ENCODE peak calls at places on chromosome 1, in seven cellular contexts. One of them, this sample, is unnamed.

GRCh38 chr1:67732750-67733151 is 47.8 kb downstream of the GADD45A start:
- DNase-seq in mesenchymal stem cell: peak; percentile 87
- DNase-seq in trophoblast cell: no peak
- DNase-seq in mesendoderm: no peak
- DNase-seq in IMR-90: peak; percentile 84
- DNase-seq in H9: no peak
- DNase-seq in H1: no peak
- DNase-seq in this sample: no peak

GRCh38 chr1:155983191-155984023 is 5.1 kb upstream of the ARHGEF2 start:
- DNase-seq in IMR-90: peak; percentile 99
- DNase-seq in H9: peak; percentile 73
- DNase-seq in mesenchymal stem cell: peak; percentile 98
- DNase-seq in trophoblast cell: no peak
- DNase-seq in mesendoderm: peak; percentile 94
- DNase-seq in H1: no peak
- DNase-seq in this sample: no peak

GRCh38 chr1:29576510-29576909 is 340.2 kb downstream of the PTPRU start:
- DNase-seq in IMR-90: no peak
- DNase-seq in mesenchymal stem cell: no peak
- DNase-seq in H9: no peak
- DNase-seq in mesendoderm: no peak
- DNase-seq in trophoblast cell: no peak
- DNase-seq in H1: no peak
- DNase-seq in this sample: no peak

GRCh38 chr1:243268284-243268653 is 12.4 kb downstream of the SDCCAG8 start:
- DNase-seq in H9: no peak
- DNase-seq in H1: no peak
- DNase-seq in mesenchymal stem cell: peak; percentile 87
- DNase-seq in trophoblast cell: peak; percentile 12
- DNase-seq in mesendoderm: no peak
- DNase-seq in IMR-90: peak; percentile 96
- DNase-seq in this sample: no peak

GRCh38 chr1:205536759-205537361 is 32.4 kb downstream of the CDK18 start:
- DNase-seq in trophoblast cell: no peak
- DNase-seq in mesendoderm: no peak
- DNase-seq in mesenchymal stem cell: no peak
- DNase-seq in IMR-90: no peak
- DNase-seq in H1: no peak
- DNase-seq in H9: peak; percentile 20
- DNase-seq in this sample: no peak

GRCh38 chr1:27076803-27077202 is 64.2 kb upstream of the TENT5B start:
- DNase-seq in trophoblast cell: no peak
- DNase-seq in IMR-90: no peak
- DNase-seq in H9: no peak
- DNase-seq in mesenchymal stem cell: no peak
- DNase-seq in H1: no peak
- DNase-seq in mesendoderm: no peak
- DNase-seq in this sample: no peak

GRCh38 chr1:223215026-223215425 is 72.0 kb upstream of the TLR5 start:
- DNase-seq in IMR-90: no peak
- DNase-seq in trophoblast cell: no peak
- DNase-seq in H1: no peak
- DNase-seq in mesendoderm: no peak
- DNase-seq in H9: no peak
- DNase-seq in mesenchymal stem cell: no peak
- DNase-seq in this sample: no peak

GRCh38 chr1:118322369-118322768 is 137.3 kb upstream of the SPAG17 start:
- DNase-seq in mesendoderm: no peak
- DNase-seq in H9: no peak
- DNase-seq in H1: no peak
- DNase-seq in trophoblast cell: no peak
- DNase-seq in mesenchymal stem cell: no peak
- DNase-seq in IMR-90: no peak
- DNase-seq in this sample: no peak

GRCh38 chr1:35452086-35452485 is 105.1 kb downstream of the KIAA0319L start:
- DNase-seq in H9: no peak
- DNase-seq in trophoblast cell: no peak
- DNase-seq in H1: no peak
- DNase-seq in mesenchymal stem cell: peak; percentile 65
- DNase-seq in mesendoderm: no peak
- DNase-seq in IMR-90: peak; percentile 72
- DNase-seq in this sample: no peak

GRCh38 chr1:230285351-230285750 is 140.8 kb downstream of the PGBD5 start:
- DNase-seq in mesenchymal stem cell: no peak
- DNase-seq in H9: no peak
- DNase-seq in mesendoderm: no peak
- DNase-seq in IMR-90: no peak
- DNase-seq in H1: no peak
- DNase-seq in trophoblast cell: no peak
- DNase-seq in this sample: no peak

GRCh38 chr1:169707917-169708604 is 3.4 kb downstream of the SELL start:
- DNase-seq in H9: no peak
- DNase-seq in mesenchymal stem cell: no peak
- DNase-seq in trophoblast cell: no peak
- DNase-seq in mesendoderm: no peak
- DNase-seq in H1: no peak
- DNase-seq in IMR-90: no peak
- DNase-seq in this sample: no peak

GRCh38 chr1:38138498-38139233 is 92.1 kb upstream of the POU3F1 start:
- DNase-seq in mesendoderm: peak; percentile 67
- DNase-seq in mesenchymal stem cell: peak; percentile 43
- DNase-seq in IMR-90: peak; percentile 97
- DNase-seq in H1: no peak
- DNase-seq in trophoblast cell: no peak
- DNase-seq in H9: no peak
- DNase-seq in this sample: no peak

GRCh38 chr1:106290805-106291537 is 765.5 kb upstream of the PRMT6 start:
- DNase-seq in mesenchymal stem cell: no peak
- DNase-seq in H1: no peak
- DNase-seq in IMR-90: no peak
- DNase-seq in trophoblast cell: no peak
- DNase-seq in mesendoderm: no peak
- DNase-seq in H9: no peak
- DNase-seq in this sample: no peak

GRCh38 chr1:42333662-42334239 is 1.3 kb downstream of the FOXJ3 start:
- DNase-seq in mesendoderm: no peak
- DNase-seq in IMR-90: peak; percentile 20
- DNase-seq in H9: no peak
- DNase-seq in trophoblast cell: no peak
- DNase-seq in mesenchymal stem cell: peak; percentile 26
- DNase-seq in H1: no peak
- DNase-seq in this sample: no peak

GRCh38 chr1:181089017-181089776 is 697 bp downstream of the IER5 start:
- DNase-seq in mesenchymal stem cell: no peak
- DNase-seq in IMR-90: no peak
- DNase-seq in mesendoderm: no peak
- DNase-seq in trophoblast cell: no peak
- DNase-seq in H1: no peak
- DNase-seq in H9: no peak
- DNase-seq in this sample: no peak

GRCh38 chr1:181088079-181089016 is at the start of gene IER5:
- DNase-seq in H1: peak; percentile 76
- DNase-seq in trophoblast cell: peak; percentile 96
- DNase-seq in IMR-90: peak; percentile 95
- DNase-seq in mesenchymal stem cell: peak; percentile 97
- DNase-seq in mesendoderm: peak; percentile 99
- DNase-seq in H9: peak; percentile 94
- DNase-seq in this sample: peak; percentile 96

GRCh38 chr1:181087400-181087901 is 1.0 kb upstream of the IER5 start:
- DNase-seq in mesendoderm: no peak
- DNase-seq in mesenchymal stem cell: no peak
- DNase-seq in trophoblast cell: no peak
- DNase-seq in H9: no peak
- DNase-seq in H1: no peak
- DNase-seq in IMR-90: no peak
- DNase-seq in this sample: no peak

GRCh38 chr1:181084606-181084969 is 3.9 kb upstream of the IER5 start:
- DNase-seq in mesenchymal stem cell: no peak
- DNase-seq in H1: no peak
- DNase-seq in IMR-90: no peak
- DNase-seq in mesendoderm: no peak
- DNase-seq in H9: no peak
- DNase-seq in trophoblast cell: no peak
- DNase-seq in this sample: no peak

DNA sequence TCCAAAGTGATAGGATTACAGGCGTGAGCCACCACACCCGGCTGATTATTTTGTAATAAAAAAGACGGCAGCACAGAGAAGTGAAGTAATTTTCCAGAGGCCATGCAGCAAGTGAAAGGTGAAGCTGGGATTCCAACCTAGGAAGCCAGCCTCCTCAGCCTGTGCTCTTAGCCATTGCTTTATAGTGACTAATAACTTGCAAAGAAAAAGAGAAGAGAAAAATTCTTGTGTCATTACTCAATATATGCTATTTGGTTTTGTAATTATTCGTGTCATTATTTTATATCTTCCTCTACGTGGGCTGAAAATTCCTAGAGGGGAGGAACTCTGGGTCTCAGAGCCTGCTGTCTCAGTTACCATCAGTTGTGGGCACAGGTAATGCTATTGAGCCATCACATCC is 1.6 kb upstream of the IER5 start:
- DNase-seq in trophoblast cell: peak; percentile 80
- DNase-seq in mesenchymal stem cell: no peak
- DNase-seq in IMR-90: peak; percentile 80
- DNase-seq in mesendoderm: no peak
- DNase-seq in H1: no peak
- DNase-seq in H9: no peak
- DNase-seq in this sample: no peak
- H2AK5ac ChIP-seq in trophoblast cell: no peak overlapping the region
- H2AK5ac ChIP-seq in mesenchymal stem cell: no peak overlapping the region
- H2AK5ac ChIP-seq in IMR-90: peak overlapping the region; percentile 87
- H2AK5ac ChIP-seq in mesendoderm: no peak overlapping the region
- H2AK5ac ChIP-seq in H1: no peak overlapping the region
- H2AK5ac ChIP-seq in H9: no peak overlapping the region
- H2AK5ac ChIP-seq in this sample: no peak overlapping the region

GRCh38 chr1:199522338-199522737 is 505.2 kb upstream of the NR5A2 start:
- DNase-seq in mesenchymal stem cell: peak; percentile 6
- DNase-seq in trophoblast cell: no peak
- DNase-seq in H9: no peak
- DNase-seq in mesendoderm: no peak
- DNase-seq in IMR-90: peak; percentile 4
- DNase-seq in H1: no peak
- DNase-seq in this sample: no peak

GRCh38 chr1:199522936-199523335 is 504.6 kb upstream of the NR5A2 start:
- DNase-seq in IMR-90: peak; percentile 20
- DNase-seq in trophoblast cell: no peak
- DNase-seq in mesendoderm: no peak
- DNase-seq in H9: no peak
- DNase-seq in mesenchymal stem cell: peak; percentile 7
- DNase-seq in H1: no peak
- DNase-seq in this sample: no peak
- H2BK5ac ChIP-seq in IMR-90: peak overlapping the region; percentile 18
- H2BK5ac ChIP-seq in trophoblast cell: no peak overlapping the region
- H2BK5ac ChIP-seq in mesendoderm: no peak overlapping the region
- H2BK5ac ChIP-seq in H9: no peak overlapping the region
- H2BK5ac ChIP-seq in mesenchymal stem cell: no peak overlapping the region
- H2BK5ac ChIP-seq in H1: no peak overlapping the region
- H2BK5ac ChIP-seq in this sample: no peak overlapping the region

DNA sequence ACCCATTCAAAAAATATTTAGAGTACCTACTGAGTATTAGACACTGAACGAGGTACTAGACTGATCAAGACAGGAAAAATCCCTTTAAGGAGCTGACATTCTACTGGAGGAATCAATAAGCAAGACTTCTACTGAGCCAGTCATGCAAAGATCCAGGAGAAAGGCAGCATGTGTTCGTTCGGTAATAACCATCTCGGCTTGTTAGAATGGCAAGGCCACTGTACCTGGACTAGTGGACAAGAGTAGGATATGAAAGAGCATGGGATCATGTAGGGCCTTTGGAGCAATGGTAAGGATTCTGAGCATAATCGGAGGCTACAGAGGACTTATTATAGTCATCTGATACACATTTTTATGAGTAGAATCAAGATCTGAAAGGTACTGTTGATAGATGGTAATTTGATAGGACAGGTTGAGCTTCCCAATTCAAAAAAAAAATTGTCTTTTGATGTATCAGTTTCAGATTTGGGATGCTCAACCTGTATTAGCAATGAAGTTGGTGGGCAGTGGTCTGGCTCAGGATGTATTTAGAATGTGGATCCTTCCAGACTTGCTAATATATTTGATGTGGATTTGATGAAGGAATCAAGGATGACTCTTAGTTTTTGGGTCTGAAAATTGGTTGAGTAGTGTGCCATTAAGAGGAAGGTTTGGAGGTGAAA is 2.3 kb downstream of the COX20 start:
- DNase-seq in trophoblast cell: no peak
- DNase-seq in mesendoderm: no peak
- DNase-seq in H1: no peak
- DNase-seq in H9: no peak
- DNase-seq in IMR-90: no peak
- DNase-seq in mesenchymal stem cell: no peak
- DNase-seq in this sample: no peak
- H2AK5ac ChIP-seq in trophoblast cell: no peak overlapping the region
- H2AK5ac ChIP-seq in mesendoderm: no peak overlapping the region
- H2AK5ac ChIP-seq in H1: no peak overlapping the region
- H2AK5ac ChIP-seq in H9: no peak overlapping the region
- H2AK5ac ChIP-seq in IMR-90: peak overlapping the region; percentile 11
- H2AK5ac ChIP-seq in mesenchymal stem cell: no peak overlapping the region
- H2AK5ac ChIP-seq in this sample: no peak overlapping the region

GRCh38 chr1:209073879-209074278 is 509.6 kb upstream of the CAMK1G start:
- DNase-seq in H1: no peak
- DNase-seq in IMR-90: no peak
- DNase-seq in mesendoderm: no peak
- DNase-seq in mesenchymal stem cell: no peak
- DNase-seq in trophoblast cell: no peak
- DNase-seq in H9: no peak
- DNase-seq in this sample: no peak

GRCh38 chr1:209072481-209072880 is 511.0 kb upstream of the CAMK1G start:
- DNase-seq in H9: no peak
- DNase-seq in IMR-90: no peak
- DNase-seq in mesendoderm: no peak
- DNase-seq in H1: no peak
- DNase-seq in mesenchymal stem cell: no peak
- DNase-seq in trophoblast cell: no peak
- DNase-seq in this sample: no peak

GRCh38 chr1:209074575-209075250 is 508.8 kb upstream of the CAMK1G start:
- DNase-seq in trophoblast cell: no peak
- DNase-seq in H9: no peak
- DNase-seq in mesenchymal stem cell: no peak
- DNase-seq in H1: no peak
- DNase-seq in IMR-90: no peak
- DNase-seq in mesendoderm: no peak
- DNase-seq in this sample: no peak

GRCh38 chr1:209080170-209080781 is 503.2 kb upstream of the CAMK1G start:
- DNase-seq in mesenchymal stem cell: peak; percentile 14
- DNase-seq in mesendoderm: peak; percentile 43
- DNase-seq in H9: no peak
- DNase-seq in H1: no peak
- DNase-seq in trophoblast cell: peak; percentile 7
- DNase-seq in IMR-90: no peak
- DNase-seq in this sample: no peak

DNA sequence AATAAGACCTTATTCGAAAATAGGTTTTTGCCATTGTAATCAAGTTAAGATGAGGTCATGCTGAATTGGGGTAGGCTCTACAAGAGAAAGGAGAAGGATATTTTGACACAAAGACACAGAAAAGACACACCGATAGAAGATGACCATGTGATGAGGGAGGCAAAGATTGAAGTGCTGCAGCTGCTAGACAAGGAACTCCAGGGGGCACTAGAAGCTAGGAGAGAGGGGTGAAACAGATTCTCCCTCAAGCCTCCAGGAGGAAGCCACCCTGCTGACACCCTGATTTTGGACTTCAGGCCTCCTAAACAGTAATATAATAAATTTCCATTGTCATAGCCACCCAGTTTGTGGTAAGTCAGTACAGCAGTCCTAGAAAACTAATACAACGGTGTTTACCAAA is 506.8 kb upstream of the CAMK1G start:
- DNase-seq in IMR-90: no peak
- DNase-seq in mesendoderm: peak; percentile 70
- DNase-seq in H9: no peak
- DNase-seq in mesenchymal stem cell: no peak
- DNase-seq in H1: peak; percentile 29
- DNase-seq in trophoblast cell: no peak
- DNase-seq in this sample: no peak
- H2BK5ac ChIP-seq in IMR-90: no peak overlapping the region
- H2BK5ac ChIP-seq in mesendoderm: no peak overlapping the region
- H2BK5ac ChIP-seq in H9: no peak overlapping the region
- H2BK5ac ChIP-seq in mesenchymal stem cell: no peak overlapping the region
- H2BK5ac ChIP-seq in H1: no peak overlapping the region
- H2BK5ac ChIP-seq in trophoblast cell: no peak overlapping the region
- H2BK5ac ChIP-seq in this sample: no peak overlapping the region